ENCODE peak calls at places on chromosomes 6 and 20, in six cellular contexts. E is AG04450, J is GM23338, R is neural progenitor cell, G is PC-9, B is ovary. O is an unnamed sample.

GRCh38 chr20:32855387-32855786 is 3.3 kb upstream of the EFCAB8 start:
- DNase-seq in G (no peak), E (no peak), J (no peak), B (no peak), R (no peak), O (no peak)

GRCh38 chr6:24910331-24910849 is 25.4 kb downstream of the RIPOR2 start:
- DNase-seq in E (no peak), R (peak), J (peak), B (no peak), G (no peak), O (no peak)

GRCh38 chr20:47781631-47782030 is 3.6 kb downstream of the SULF2 start:
- DNase-seq in J (no peak), G (no peak), R (no peak), B (no peak), E (no peak), O (no peak)

GRCh38 chr6:79233611-79234149 is 802 bp downstream of the HMGN3 start:
- DNase-seq in E (peak), R (peak), J (peak), G (peak), B (peak), O (peak)

GRCh38 chr6:40722553-40723258 is 135.5 kb upstream of the LRFN2 start:
- DNase-seq in R (no peak), J (no peak), E (no peak), G (no peak), B (no peak), O (no peak)

GRCh38 chr20:38231786-38232130 is 28.8 kb downstream of the KIAA1755 start:
- DNase-seq in E (no peak), R (no peak), G (no peak), B (no peak), J (no peak), O (no peak)

GRCh38 chr6:128500017-128500416 is 20.4 kb downstream of the PTPRK start:
- DNase-seq in B (no peak), E (no peak), G (no peak), R (no peak), J (no peak), O (no peak)

GRCh38 chr6:34528996-34529664 is 27.0 kb downstream of the SPDEF start:
- DNase-seq in R (no peak), E (no peak), J (no peak), B (no peak), G (no peak), O (no peak)

GRCh38 chr6:25315778-25316177 is 36.6 kb downstream of the CARMIL1 start:
- DNase-seq in E (no peak), G (no peak), B (no peak), R (no peak), J (no peak), O (no peak)

GRCh38 chr20:46721476-46721875 is 12.0 kb downstream of the SLC2A10 start:
- DNase-seq in R (no peak), J (no peak), B (no peak), G (no peak), E (no peak), O (no peak)

GRCh38 chr6:3389390-3390167 is 67.3 kb downstream of the SLC22A23 start:
- DNase-seq in B (no peak), R (no peak), E (no peak), J (no peak), G (no peak), O (no peak)

GRCh38 chr6:131122007-131122406 is 13.3 kb upstream of the AKAP7 start:
- DNase-seq in J (no peak), R (no peak), B (no peak), G (no peak), E (no peak), O (no peak)

GRCh38 chr6:139243531-139243930 is 48.3 kb downstream of the TXLNB start:
- DNase-seq in R (no peak), B (no peak), J (no peak), G (no peak), E (no peak), O (no peak)

GRCh38 chr20:19913927-19914614 is 103.1 kb upstream of the NAA20 start:
- DNase-seq in E (no peak), J (no peak), B (no peak), R (no peak), G (peak), O (no peak)

GRCh38 chr20:50333856-50334255 is 143.2 kb downstream of the CEBPB start:
- DNase-seq in B (peak), R (no peak), J (no peak), G (peak), E (peak), O (no peak)

GRCh38 chr6:129695373-129696027 is 14.5 kb downstream of the ARHGAP18 start:
- DNase-seq in G (no peak), B (no peak), R (no peak), J (no peak), E (no peak), O (no peak)

GRCh38 chr6:124066995-124067552 is 263.4 kb downstream of the NKAIN2 start:
- DNase-seq in R (no peak), E (no peak), J (no peak), G (no peak), B (no peak), O (no peak)

GRCh38 chr6:160202411-160202810 is 56.2 kb downstream of the SLC22A2 start:
- DNase-seq in J (no peak), E (no peak), G (no peak), B (no peak), R (no peak), O (no peak)

GRCh38 chr6:129672345-129672691 is 37.7 kb downstream of the ARHGAP18 start:
- DNase-seq in R (no peak), B (no peak), J (no peak), G (no peak), E (no peak), O (no peak)

GRCh38 chr6:79544299-79544927 is 7.2 kb upstream of the LCA5 start:
- DNase-seq in R (no peak), B (no peak), J (peak), E (no peak), G (no peak), O (no peak)

GRCh38 chr6:67870321-67870720 is 764.8 kb upstream of the ADGRB3 start:
- DNase-seq in J (no peak), B (no peak), E (no peak), R (no peak), G (no peak), O (no peak)

GRCh38 chr20:36120991-36121390 is 33.5 kb upstream of the EPB41L1 start:
- DNase-seq in G (no peak), B (no peak), J (no peak), E (no peak), R (no peak), O (no peak)

GRCh38 chr6:2162089-2162465 is 83.3 kb downstream of the GMDS start:
- DNase-seq in J (no peak), G (peak), R (no peak), B (no peak), E (no peak), O (no peak)

GRCh38 chr6:109783245-109783990 is 92.3 kb downstream of the FIG4 start:
- DNase-seq in R (peak), B (no peak), E (no peak), J (peak), G (no peak), O (no peak)

GRCh38 chr6:44304282-44305199 is 8.6 kb downstream of the AARS2 start:
- DNase-seq in R (peak), B (no peak), E (no peak), J (peak), G (peak), O (no peak)

GRCh38 chr6:156061958-156062661 is 606.5 kb upstream of the NOX3 start:
- DNase-seq in G (no peak), B (peak), J (no peak), E (no peak), R (no peak), O (no peak)

GRCh38 chr6:33375143-33375649 is 16.4 kb upstream of the KIFC1 start:
- DNase-seq in R (no peak), J (no peak), E (peak), G (peak), B (peak), O (no peak)

GRCh38 chr20:41318271-41318649 is 729 bp upstream of the ZHX3 start:
- DNase-seq in B (no peak), G (no peak), R (no peak), J (no peak), E (no peak), O (no peak)

GRCh38 chr6:52663120-52663934 is 7.6 kb upstream of the TMEM14A start:
- DNase-seq in B (no peak), R (peak), J (peak), E (peak), G (peak), O (peak)

GRCh38 chr6:141165012-141165411 is 967.7 kb upstream of the GJE1 start:
- DNase-seq in B (no peak), E (no peak), J (no peak), R (no peak), G (no peak), O (no peak)

GRCh38 chr6:141580988-141581387 is 551.7 kb upstream of the GJE1 start:
- DNase-seq in E (no peak), J (no peak), G (no peak), R (no peak), B (no peak), O (peak)

GRCh38 chr6:36963451-36964290 is 9.1 kb downstream of the PI16 start:
- DNase-seq in G (peak), J (peak), E (no peak), B (no peak), R (no peak), O (no peak)

GRCh38 chr20:46275091-46275490 is 33.2 kb downstream of the CDH22 start:
- DNase-seq in G (no peak), J (no peak), E (no peak), B (no peak), R (no peak), O (no peak)

GRCh38 chr6:16964553-16965499 is 137.0 kb upstream of the STMND1 start:
- DNase-seq in E (peak), B (peak), R (peak), G (peak), J (peak), O (peak)
- H3K4me3 ChIP-seq in E (no peak), B (no peak), R (no peak), G (peak), J (no peak), O (no peak)

DNA sequence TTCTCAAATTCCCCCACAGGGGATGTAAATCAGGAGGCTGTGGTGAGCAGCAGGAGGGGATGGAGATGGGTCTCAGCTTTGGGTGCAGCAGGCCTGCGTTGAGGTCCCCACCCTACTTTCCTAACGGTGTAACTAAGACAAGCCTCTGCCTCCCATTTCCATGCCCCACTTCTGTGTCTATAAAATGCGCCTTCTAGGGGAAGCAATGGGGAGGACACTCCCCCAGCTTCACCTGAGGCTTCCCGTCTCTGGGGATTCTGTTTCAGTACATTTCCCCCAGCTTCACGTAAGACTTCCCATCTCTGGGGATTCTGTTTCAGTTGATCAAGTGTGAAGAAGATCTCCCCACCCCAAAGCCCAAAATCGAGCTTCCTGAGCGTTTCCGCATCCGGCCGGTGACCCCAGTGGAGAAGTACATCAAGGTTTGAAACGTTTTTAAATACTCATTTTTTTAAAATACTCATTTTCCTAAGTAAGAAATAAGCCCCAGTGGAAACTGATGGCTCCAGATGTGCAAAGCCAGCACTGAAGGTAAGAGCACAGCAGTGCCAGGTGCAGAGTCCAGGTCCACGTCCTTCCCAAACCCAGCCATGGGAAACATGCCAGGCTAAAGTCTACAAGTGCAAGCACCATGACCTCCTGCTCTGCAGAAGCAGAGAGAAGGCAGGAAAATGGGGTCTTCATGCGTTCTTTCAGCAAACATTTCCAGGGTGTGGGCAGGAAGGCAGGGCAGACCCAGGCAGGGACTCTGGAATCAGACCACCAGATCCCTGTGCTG is 73.1 kb downstream of the ANKRD60 start:
- DNase-seq in G (no peak), J (no peak), E (no peak), R (no peak), B (no peak), O (no peak)
- TF ChIP-seq CTCF in G (no peak), J (peak), E (no peak), R (peak), B (no peak), O (no peak)

DNA sequence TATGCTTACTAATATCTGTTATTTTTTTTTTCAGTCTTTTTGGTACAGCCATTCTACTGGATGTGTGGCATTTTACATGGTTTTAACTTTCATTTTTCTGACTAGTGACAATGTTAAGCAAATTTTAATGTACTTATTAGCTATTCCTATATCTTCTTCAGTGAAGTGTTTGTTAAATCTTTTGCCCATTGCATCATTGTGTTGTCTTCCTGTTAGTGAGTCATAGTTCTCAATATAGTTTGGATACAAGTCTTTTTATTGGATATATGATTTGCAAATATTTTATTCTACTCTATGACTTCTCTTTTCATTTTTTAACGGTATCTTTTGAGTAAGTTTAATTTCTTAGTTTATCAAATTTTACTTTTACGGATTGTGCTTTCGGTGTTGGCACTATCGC is 519.4 kb downstream of the CDKAL1 start:
- DNase-seq in J (no peak), E (no peak), B (no peak), G (no peak), R (no peak), O (no peak)
- H3K4me3 ChIP-seq in J (no peak), E (no peak), B (no peak), G (no peak), R (no peak), O (no peak)

GRCh38 chr20:63624486-63624885 is 2.4 kb downstream of the GMEB2 start:
- DNase-seq in R (peak), B (no peak), J (peak), E (no peak), G (no peak), O (no peak)
- TF ChIP-seq CTCF in R (no peak), B (no peak), J (no peak), E (peak), G (no peak), O (no peak)

GRCh38 chr20:44582321-44583025 is at the start of gene PKIG:
- DNase-seq in E (peak), J (no peak), G (no peak), R (peak), B (no peak), O (peak)
- H3K4me3 ChIP-seq in E (peak), J (no peak), G (no peak), R (no peak), B (peak), O (peak)